ENCODE peak calls at places on chromosome 7, in seven cellular contexts. P, Z, D, E, V, R and M are unnamed samples. For H3K9me3, the result is how much of the 10 kb centered on the place peaks cover.

GRCh38 chr7:133355822-133356221 is 102.9 kb downstream of the EXOC4 start:
- DNase-seq in P (no peak), Z (no peak), D (no peak), E (no peak), V (no peak), R (no peak), M (no peak)

GRCh38 chr7:77258014-77258413 is 58.4 kb upstream of the FGL2 start:
- DNase-seq in P (no peak), Z (no peak), D (no peak), E (no peak), V (no peak), R (no peak), M (no peak)

GRCh38 chr7:131546126-131546525 is 10.3 kb downstream of the PODXL start:
- DNase-seq in P (no peak), Z (no peak), D (no peak), E (no peak), V (no peak), R (peak), M (no peak)

GRCh38 chr7:140084972-140085371 is 22.2 kb upstream of the PARP12 start:
- DNase-seq in P (no peak), Z (peak), D (no peak), E (no peak), V (no peak), R (no peak), M (no peak)

GRCh38 chr7:47601119-47601880 is 19.4 kb upstream of the TNS3 start:
- DNase-seq in P (no peak), Z (no peak), D (no peak), E (no peak), V (no peak), R (no peak), M (no peak)

GRCh38 chr7:20310963-20311742 is 19.5 kb upstream of the ITGB8 start:
- DNase-seq in P (no peak), Z (no peak), D (no peak), E (no peak), V (no peak), R (no peak), M (no peak)

GRCh38 chr7:130296221-130296951 is 3.4 kb downstream of the CPA4 start:
- DNase-seq in P (no peak), Z (no peak), D (no peak), E (no peak), V (no peak), R (no peak), M (no peak)

GRCh38 chr7:27933691-27934565 is 194.0 kb downstream of the TAX1BP1 start:
- DNase-seq in P (no peak), Z (no peak), D (no peak), E (no peak), V (no peak), R (no peak), M (no peak)

GRCh38 chr7:105649727-105650381 is 68.6 kb upstream of the EFCAB10 start:
- DNase-seq in P (no peak), Z (no peak), D (no peak), E (no peak), V (no peak), R (no peak), M (no peak)

GRCh38 chr7:157849341-157849596 is 512.5 kb downstream of the DNAJB6 start:
- DNase-seq in P (no peak), Z (no peak), D (no peak), E (no peak), V (no peak), R (no peak), M (no peak)
- H3K9me3 ChIP-seq in P (under half), Z (under half), D (under half), E (under half), V (under half), R (under half), M (under half)

DNA sequence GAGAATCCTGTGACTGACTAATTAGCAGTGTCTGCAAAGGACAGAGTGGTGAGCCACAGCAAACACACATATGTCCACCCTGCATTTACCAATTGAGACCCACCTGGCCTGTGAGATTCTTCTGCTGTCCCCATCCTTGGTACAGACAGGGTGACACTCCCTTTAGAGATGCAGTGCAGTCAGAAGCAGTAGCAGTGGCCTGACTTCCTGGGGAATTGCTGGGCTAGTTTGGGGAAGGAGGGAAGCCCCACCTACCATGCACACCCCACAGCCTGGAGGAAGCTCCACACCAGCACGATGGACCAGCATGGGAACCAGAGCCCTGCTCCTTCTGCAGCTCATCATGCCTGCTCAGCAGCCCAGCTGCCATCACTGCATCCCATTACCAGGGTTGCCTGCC is 924.9 kb upstream of the ZNF722 start:
- DNase-seq in P (no peak), Z (no peak), D (no peak), E (no peak), V (no peak), R (no peak), M (no peak)
- H3K9me3 ChIP-seq in P (under half), Z (under half), D (under half), E (under half), V (under half), R (under half), M (under half)

DNA sequence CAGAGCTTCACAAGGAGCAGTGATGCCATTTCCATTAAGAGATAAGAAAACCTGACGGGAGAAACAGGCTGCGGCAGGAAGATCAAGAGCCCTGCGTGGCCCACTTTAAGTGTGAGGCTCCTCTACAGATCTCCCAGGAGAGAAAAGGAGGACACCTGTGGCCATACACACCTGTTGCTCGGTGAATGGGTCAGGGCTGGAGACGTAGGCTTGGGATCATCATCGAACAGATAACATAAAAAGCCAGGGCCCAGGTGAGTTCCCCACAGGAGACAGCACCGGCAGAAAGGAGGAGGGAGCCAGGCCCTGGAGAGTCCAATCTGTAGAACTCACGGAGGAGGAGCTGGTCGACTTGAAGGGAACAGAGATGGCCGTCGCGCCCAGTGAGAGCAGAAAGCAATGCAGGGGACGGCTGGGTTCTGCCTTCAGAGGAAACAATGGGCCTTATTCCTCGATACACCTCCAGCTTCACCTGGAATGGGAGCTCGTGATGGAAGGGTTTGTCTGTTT is 556.8 kb downstream of the DNAJB6 start:
- DNase-seq in P (no peak), Z (no peak), D (no peak), E (no peak), V (no peak), R (no peak), M (no peak)
- H3K9me3 ChIP-seq in P (under half), Z (under half), D (under half), E (under half), V (under half), R (under half), M (under half)

DNA sequence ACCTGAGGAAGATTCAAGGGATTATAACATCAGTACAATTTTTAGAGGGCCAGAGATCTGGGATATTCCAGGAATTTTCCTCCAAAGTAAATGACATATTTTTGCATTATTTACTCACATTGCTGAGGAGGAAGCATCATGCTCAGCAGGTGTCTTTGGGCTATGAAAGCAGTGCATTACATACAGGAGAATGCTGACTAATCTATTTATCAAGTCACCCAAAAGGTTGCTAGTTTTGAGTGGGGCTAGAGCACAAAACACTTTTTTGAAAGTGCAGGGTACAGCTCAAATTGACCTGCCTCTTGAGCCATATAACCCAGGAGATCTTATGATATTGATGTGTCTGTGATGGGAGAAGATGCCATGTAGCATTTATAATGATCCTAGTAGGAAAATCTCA is 603.1 kb downstream of the POM121L12 start:
- DNase-seq in P (no peak), Z (no peak), D (no peak), E (no peak), V (no peak), R (no peak), M (no peak)
- H3K9me3 ChIP-seq in P (under half), Z (under half), D (under half), E (under half), V (under half), R (under half), M (under half)

GRCh38 chr7:17247357-17247756 is 51.1 kb upstream of the AHR start:
- DNase-seq in P (no peak), Z (no peak), D (no peak), E (no peak), V (no peak), R (no peak), M (no peak)

GRCh38 chr7:17242504-17242903 is 55.9 kb upstream of the AHR start:
- DNase-seq in P (no peak), Z (no peak), D (no peak), E (no peak), V (no peak), R (no peak), M (no peak)

GRCh38 chr7:17239683-17240521 is 58.5 kb upstream of the AHR start:
- DNase-seq in P (no peak), Z (no peak), D (no peak), E (no peak), V (no peak), R (no peak), M (no peak)

GRCh38 chr7:17248527-17248926 is 49.9 kb upstream of the AHR start:
- DNase-seq in P (no peak), Z (no peak), D (no peak), E (no peak), V (no peak), R (no peak), M (no peak)

DNA sequence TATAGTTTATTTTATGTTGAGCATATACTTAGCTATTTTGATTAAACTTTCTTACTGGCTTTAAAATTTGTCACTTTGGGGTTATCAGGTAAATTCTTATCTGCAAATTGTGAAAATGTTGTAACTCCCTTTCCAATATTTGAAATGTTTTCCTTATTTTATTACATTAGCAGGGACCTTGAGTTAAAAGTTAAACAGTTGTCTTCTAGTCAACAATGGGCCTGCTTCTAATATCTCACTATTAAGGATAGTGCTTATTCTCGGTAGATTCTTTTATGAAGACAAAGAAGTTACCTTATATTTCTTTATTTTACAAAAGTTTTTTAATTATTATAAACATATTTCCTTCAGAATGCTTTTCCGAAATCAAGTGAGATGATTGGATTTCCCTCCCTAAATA is 53.7 kb upstream of the AHR start:
- DNase-seq in P (no peak), Z (no peak), D (no peak), E (no peak), V (no peak), R (no peak), M (no peak)
- H3K9me3 ChIP-seq in P (under half), Z (under half), D (under half), E (under half), V (under half), R (under half), M (under half)

DNA sequence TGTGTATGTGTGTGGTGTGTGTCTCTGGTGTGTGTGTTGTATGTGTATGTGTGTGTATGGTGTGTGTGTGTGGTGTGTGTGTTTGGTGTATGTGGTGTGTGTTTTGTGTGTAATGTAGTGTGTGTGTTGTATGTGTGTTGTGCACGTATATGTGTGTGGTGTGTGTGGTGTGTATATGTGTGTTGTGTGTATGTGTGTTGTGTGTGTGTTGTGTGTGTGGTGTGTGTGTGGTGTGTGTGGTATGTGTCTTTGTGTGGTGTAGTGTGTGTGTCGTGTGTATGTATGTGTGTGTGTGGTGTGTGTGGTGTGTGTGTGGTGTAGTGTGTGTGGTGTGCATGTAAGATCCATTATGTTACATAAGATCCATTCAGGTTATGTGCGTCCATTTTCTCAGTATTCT is 21.9 kb upstream of the VIPR2 start:
- DNase-seq in P (no peak), Z (no peak), D (no peak), E (no peak), V (no peak), R (no peak), M (no peak)
- H3K9me3 ChIP-seq in P (under half), Z (under half), D (under half), E (under half), V (under half), R (under half), M (under half)

DNA sequence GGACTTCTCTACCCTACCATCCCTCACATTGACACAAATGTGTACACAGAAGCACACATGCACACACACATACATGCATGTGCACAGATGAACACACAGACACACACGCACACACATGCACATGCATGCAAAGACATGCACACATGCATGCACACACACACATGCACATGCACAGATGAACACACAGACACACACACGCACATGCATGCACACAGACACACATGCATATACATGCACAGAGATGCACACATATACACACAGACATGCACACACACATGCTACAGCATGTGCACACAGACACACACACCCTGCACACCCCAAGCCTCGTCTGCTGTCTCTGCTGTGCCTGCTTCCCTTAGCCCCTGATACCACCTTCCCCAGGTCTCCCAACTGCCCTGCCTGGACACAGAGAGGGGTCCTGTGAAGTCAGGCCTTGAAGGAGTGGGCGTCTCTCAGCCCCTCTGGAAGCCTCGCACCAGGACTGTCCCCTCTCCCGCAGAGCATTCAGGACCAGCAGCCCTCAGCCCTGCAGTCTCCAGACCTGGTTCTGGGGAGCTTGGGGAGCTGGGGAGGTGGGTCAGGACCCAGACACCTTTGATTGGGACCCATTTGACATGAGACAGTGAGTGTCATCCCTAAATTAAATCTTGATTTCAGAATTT is 181.8 kb downstream of the DNAJB6 start:
- DNase-seq in P (no peak), Z (peak), D (no peak), E (no peak), V (no peak), R (no peak), M (no peak)
- H3K9me3 ChIP-seq in P (under half), Z (under half), D (under half), E (under half), V (under half), R (under half), M (under half)